ENCODE peak calls at places on chromosomes 12 and 14, in seven cellular contexts. S, I, Z, K, P, F and J are unnamed samples.

GRCh38 chr14:75278422-75279152 is at the start of gene FOS:
- DNase-seq in S (no peak), I (peak), Z (peak), K (peak), P (peak), F (peak), J (peak)

GRCh38 chr12:109870648-109871047 is 9.7 kb downstream of the GLTP start:
- DNase-seq in S (no peak), I (no peak), Z (no peak), K (no peak), P (peak), F (no peak), J (no peak)

GRCh38 chr14:101707863-101708620 is 53.5 kb upstream of the PPP2R5C start:
- DNase-seq in S (no peak), I (no peak), Z (no peak), K (no peak), P (no peak), F (no peak), J (no peak)

GRCh38 chr12:127008758-127009403 is 1258.1 kb upstream of the TMEM132C start:
- DNase-seq in S (no peak), I (no peak), Z (no peak), K (no peak), P (no peak), F (no peak), J (no peak)

GRCh38 chr14:90566481-90566880 is 169.7 kb downstream of the CALM1 start:
- DNase-seq in S (no peak), I (no peak), Z (no peak), K (no peak), P (no peak), F (no peak), J (no peak)

GRCh38 chr14:32006267-32007110 is 70.6 kb upstream of the ARHGAP5 start:
- DNase-seq in S (no peak), I (no peak), Z (no peak), K (no peak), P (no peak), F (no peak), J (no peak)

GRCh38 chr12:71191509-71192196 is 33.9 kb upstream of the TSPAN8 start:
- DNase-seq in S (no peak), I (no peak), Z (no peak), K (no peak), P (no peak), F (no peak), J (no peak)

GRCh38 chr12:14394317-14395058 is 29.0 kb downstream of the ATF7IP start:
- DNase-seq in S (no peak), I (peak), Z (no peak), K (no peak), P (peak), F (peak), J (no peak)

GRCh38 chr14:54314365-54315134 is 82.3 kb upstream of the CDKN3 start:
- DNase-seq in S (no peak), I (no peak), Z (no peak), K (no peak), P (no peak), F (no peak), J (no peak)

GRCh38 chr12:27437839-27438238 is 8.7 kb upstream of the SMCO2 start:
- DNase-seq in S (no peak), I (no peak), Z (no peak), K (no peak), P (no peak), F (no peak), J (no peak)

GRCh38 chr12:97194551-97194950 is 268.1 kb upstream of the RMST start:
- DNase-seq in S (no peak), I (no peak), Z (no peak), K (no peak), P (no peak), F (no peak), J (no peak)

GRCh38 chr12:47975036-47975620 is 11.7 kb downstream of the TMEM106C start:
- DNase-seq in S (no peak), I (no peak), Z (no peak), K (no peak), P (no peak), F (no peak), J (no peak)

GRCh38 chr12:84814664-84815245 is 97.8 kb downstream of the SLC6A15 start:
- DNase-seq in S (no peak), I (no peak), Z (no peak), K (no peak), P (peak), F (no peak), J (no peak)

GRCh38 chr12:65632131-65632855 is 192.0 kb upstream of the HMGA2 start:
- DNase-seq in S (no peak), I (no peak), Z (no peak), K (no peak), P (no peak), F (no peak), J (no peak)

GRCh38 chr12:95574799-95575452 is 23.6 kb upstream of the USP44 start:
- DNase-seq in S (peak), I (peak), Z (no peak), K (no peak), P (peak), F (peak), J (no peak)